ENCODE peak calls at places on chromosomes 12 and 14, in six cellular contexts. Q is right cardiac atrium; B is GM23338; L is upper lobe of left lung; G is CD8-positive, alpha-beta T cell; T is heart left ventricle. W is an unnamed sample. For H3K4me1, the result is how much of the 10 kb centered on the place peaks cover.

GRCh38 chr12:51357374-51358047 is 11.0 kb upstream of the CELA1 start:
- DNase-seq in Q (no peak), B (no peak), L (no peak), G (no peak), T (no peak), W (no peak)

GRCh38 chr12:41437578-41437977 is 249.5 kb downstream of the PDZRN4 start:
- DNase-seq in Q (no peak), B (no peak), L (no peak), G (no peak), T (no peak), W (no peak)

GRCh38 chr12:9925746-9926393 is 6.3 kb downstream of the CLEC2A start:
- DNase-seq in Q (no peak), B (peak), L (no peak), G (peak), T (no peak), W (no peak)

GRCh38 chr12:21559855-21560569 is 33.9 kb downstream of the SPX start:
- DNase-seq in Q (no peak), B (no peak), L (no peak), G (no peak), T (no peak), W (no peak)

GRCh38 chr14:104522926-104523545 is 56.5 kb upstream of the C14orf180 start:
- DNase-seq in Q (no peak), B (no peak), L (no peak), G (no peak), T (no peak), W (no peak)

GRCh38 chr14:101903111-101903561 is 61.2 kb upstream of the DYNC1H1 start:
- DNase-seq in Q (peak), B (no peak), L (no peak), G (no peak), T (peak), W (no peak)

GRCh38 chr14:55267816-55268215 is 3.4 kb upstream of the FBXO34 start:
- DNase-seq in Q (no peak), B (no peak), L (peak), G (no peak), T (no peak), W (no peak)

GRCh38 chr14:75303415-75303814 is 24.8 kb downstream of the FOS start:
- DNase-seq in Q (no peak), B (peak), L (peak), G (no peak), T (peak), W (no peak)

GRCh38 chr12:52774629-52775250 is 2.4 kb downstream of the KRT76 start:
- DNase-seq in Q (no peak), B (no peak), L (no peak), G (no peak), T (no peak), W (no peak)

GRCh38 chr14:69335421-69335820 is 62.7 kb downstream of the ERH start:
- DNase-seq in Q (no peak), B (no peak), L (no peak), G (no peak), T (no peak), W (no peak)

GRCh38 chr14:75247286-75247922 is 31.2 kb upstream of the FOS start:
- DNase-seq in Q (no peak), B (no peak), L (no peak), G (peak), T (no peak), W (peak)

GRCh38 chr14:38105106-38105702 is 102.5 kb upstream of the SSTR1 start:
- DNase-seq in Q (no peak), B (no peak), L (no peak), G (no peak), T (no peak), W (no peak)

GRCh38 chr14:92507174-92507768 is 6.3 kb upstream of the RIN3 start:
- DNase-seq in Q (peak), B (no peak), L (peak), G (no peak), T (no peak), W (peak)

GRCh38 chr14:39897657-39898056 is 465.4 kb upstream of the FBXO33 start:
- DNase-seq in Q (no peak), B (no peak), L (no peak), G (no peak), T (no peak), W (no peak)

GRCh38 chr12:82625523-82625922 is 61.2 kb upstream of the TMTC2 start:
- DNase-seq in Q (no peak), B (peak), L (no peak), G (no peak), T (no peak), W (no peak)

GRCh38 chr14:49621114-49621881 is 699 bp downstream of the MGAT2 start:
- DNase-seq in Q (peak), B (peak), L (peak), G (peak), T (peak), W (peak)

GRCh38 chr12:102629262-102629888 is 149.0 kb upstream of the IGF1 start:
- DNase-seq in Q (no peak), B (no peak), L (no peak), G (no peak), T (no peak), W (no peak)

GRCh38 chr14:23160924-23161522 is 22.4 kb downstream of the SLC7A8 start:
- DNase-seq in Q (peak), B (peak), L (peak), G (no peak), T (peak), W (no peak)

GRCh38 chr14:37625597-37626595 is 30.5 kb downstream of the TTC6 start:
- DNase-seq in Q (no peak), B (no peak), L (no peak), G (no peak), T (no peak), W (no peak)

GRCh38 chr12:55938826-55939501 is 8.0 kb downstream of the DGKA start:
- DNase-seq in Q (no peak), B (no peak), L (no peak), G (no peak), T (no peak), W (no peak)

GRCh38 chr12:25787701-25788100 is 170.8 kb upstream of the RASSF8 start:
- DNase-seq in Q (no peak), B (no peak), L (no peak), G (no peak), T (no peak), W (no peak)

GRCh38 chr12:106179086-106179485 is 40.3 kb upstream of the NUAK1 start:
- DNase-seq in Q (no peak), B (no peak), L (no peak), G (no peak), T (no peak), W (no peak)

GRCh38 chr12:46743471-46743870 is 82.3 kb downstream of the SLC38A4 start:
- DNase-seq in Q (no peak), B (no peak), L (no peak), G (no peak), T (no peak), W (no peak)

GRCh38 chr12:26832817-26833691 is at the start of gene ITPR2:
- DNase-seq in Q (peak), B (peak), L (peak), G (peak), T (peak), W (peak)

GRCh38 chr12:44511289-44511688 is 364.8 kb downstream of the NELL2 start:
- DNase-seq in Q (no peak), B (no peak), L (no peak), G (no peak), T (no peak), W (no peak)

GRCh38 chr12:89369166-89369565 is 16.9 kb upstream of the DUSP6 start:
- DNase-seq in Q (no peak), B (no peak), L (no peak), G (no peak), T (no peak), W (no peak)

GRCh38 chr12:83102499-83102898 is 415.8 kb downstream of the TMTC2 start:
- DNase-seq in Q (no peak), B (no peak), L (no peak), G (no peak), T (no peak), W (no peak)

GRCh38 chr12:21906919-21907642 is 34.1 kb downstream of the ABCC9 start:
- DNase-seq in Q (no peak), B (no peak), L (no peak), G (no peak), T (no peak), W (no peak)

GRCh38 chr14:22510527-22511110 is 78.4 kb downstream of the DAD1 start:
- DNase-seq in Q (no peak), B (no peak), L (no peak), G (no peak), T (no peak), W (no peak)

GRCh38 chr14:102008891-102009290 is 44.5 kb downstream of the DYNC1H1 start:
- DNase-seq in Q (no peak), B (no peak), L (no peak), G (no peak), T (no peak), W (no peak)

GRCh38 chr14:104705340-104706047 is 16.1 kb downstream of the INF2 start:
- DNase-seq in Q (no peak), B (no peak), L (no peak), G (no peak), T (no peak), W (no peak)

GRCh38 chr12:30019386-30020140 is 235.8 kb upstream of the TMTC1 start:
- DNase-seq in Q (no peak), B (no peak), L (no peak), G (no peak), T (no peak), W (no peak)

GRCh38 chr12:32901553-32901952 is 5.0 kb upstream of the PKP2 start:
- DNase-seq in Q (no peak), B (no peak), L (no peak), G (no peak), T (no peak), W (no peak)

GRCh38 chr14:90850487-90850886 is 34.3 kb upstream of the TTC7B start:
- DNase-seq in Q (no peak), B (peak), L (no peak), G (no peak), T (no peak), W (no peak)

GRCh38 chr14:100748944-100749343 is 22.3 kb downstream of the DLK1 start:
- DNase-seq in Q (no peak), B (peak), L (peak), G (no peak), T (peak), W (no peak)

GRCh38 chr14:100815478-100816285 is 10.2 kb upstream of the MEG3 start:
- DNase-seq in Q (no peak), B (no peak), L (no peak), G (no peak), T (no peak), W (no peak)

GRCh38 chr14:78959674-78960264 is 789.6 kb downstream of the NRXN3 start:
- DNase-seq in Q (peak), B (peak), L (peak), G (peak), T (peak), W (peak)

DNA sequence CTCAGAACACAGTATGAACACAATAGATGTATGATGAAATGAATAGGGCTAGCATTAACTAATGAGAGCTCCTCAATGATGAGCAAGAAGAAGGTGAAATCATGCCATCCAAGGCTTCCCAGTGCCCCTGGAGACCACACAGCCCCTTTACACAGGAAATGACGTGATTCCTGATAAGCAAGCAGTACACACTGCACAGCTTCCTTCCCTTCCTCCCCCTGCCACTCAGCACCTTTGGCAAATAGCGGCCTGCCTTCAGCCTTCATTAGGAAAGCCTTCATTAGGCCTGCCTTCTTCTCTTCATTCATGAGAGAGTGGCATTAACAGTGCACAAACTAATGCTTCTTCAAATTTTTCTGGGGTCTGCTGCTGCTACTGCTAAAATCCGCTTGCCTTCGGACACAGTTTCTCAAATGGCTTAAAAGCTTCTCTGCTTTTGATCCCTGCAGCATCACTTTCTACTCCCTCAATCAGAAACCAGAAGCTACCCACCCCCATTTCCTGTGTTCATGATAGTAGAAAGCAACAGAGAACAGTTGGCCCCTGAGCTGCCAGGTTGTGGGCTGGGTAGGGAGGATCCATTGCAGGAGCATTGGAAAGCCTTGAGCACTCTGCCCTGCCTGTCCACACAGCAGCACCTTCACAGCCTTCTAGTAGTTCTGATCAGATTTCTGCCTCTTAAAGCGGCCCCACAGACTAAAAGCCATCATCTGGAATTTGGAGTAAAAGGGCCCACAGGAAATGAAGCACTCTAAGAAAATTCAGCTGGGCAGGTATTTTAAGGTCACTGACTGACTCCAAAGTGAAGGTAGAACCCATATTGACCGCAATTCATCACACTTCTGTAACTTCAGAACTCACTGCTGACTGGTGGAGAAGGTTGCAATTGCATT is 103.8 kb upstream of the ETV6 start:
- DNase-seq in Q (no peak), B (peak), L (no peak), G (peak), T (no peak), W (no peak)
- H3K4me3 ChIP-seq in Q (no peak), B (no peak), L (no peak), G (peak), T (no peak), W (no peak)

GRCh38 chr12:116159593-116159992 is 117.9 kb downstream of the MED13L start:
- DNase-seq in Q (no peak), B (no peak), L (no peak), G (no peak), T (no peak), W (no peak)
- H3K4me1 ChIP-seq in Q (under half), B (half or more), L (under half), G (under half), T (under half), W (under half)

DNA sequence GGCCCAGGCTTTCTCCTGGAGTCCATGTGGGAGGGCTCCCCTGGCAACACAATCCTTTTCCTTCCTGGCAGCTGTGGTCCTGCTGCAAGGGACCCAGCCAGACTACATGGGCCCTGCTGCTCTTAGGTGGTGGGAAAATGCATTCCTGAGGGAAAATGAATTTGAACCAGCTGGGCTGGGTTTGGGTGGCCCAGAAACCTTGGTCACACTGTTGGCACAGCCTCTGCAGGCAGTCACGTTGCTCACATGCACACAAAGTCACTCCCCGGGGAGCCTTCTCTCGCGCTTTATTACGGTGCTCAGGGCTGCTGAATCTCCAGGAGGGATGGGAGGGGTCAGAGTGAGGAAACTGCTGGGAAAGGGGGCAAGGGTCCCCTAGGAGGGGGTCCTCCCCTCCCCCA is 17.2 kb downstream of the PLEKHG3 start:
- DNase-seq in Q (peak), B (no peak), L (no peak), G (no peak), T (peak), W (peak)
- H3K4me3 ChIP-seq in Q (no peak), B (no peak), L (no peak), G (no peak), T (no peak), W (no peak)

DNA sequence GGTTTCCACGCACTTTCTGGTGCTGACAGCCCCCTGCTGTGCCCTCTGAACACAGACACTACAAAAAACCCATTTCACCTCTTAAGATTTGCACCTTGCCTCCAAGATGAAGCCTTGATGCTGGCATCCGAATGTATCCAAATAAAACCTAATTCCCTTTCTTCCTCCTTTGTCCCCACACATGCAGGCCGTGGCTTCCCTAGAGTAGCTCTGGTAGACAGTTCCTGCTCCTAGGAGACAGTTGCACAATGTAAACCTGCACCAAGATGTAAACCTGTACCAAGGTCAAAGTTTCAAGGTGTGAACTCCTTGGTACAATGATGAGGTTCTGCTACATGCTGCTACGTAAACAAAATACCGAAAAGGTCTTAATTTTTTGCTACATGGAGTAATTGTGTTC is 630 bp upstream of the ABHD12B start:
- DNase-seq in Q (no peak), B (no peak), L (no peak), G (no peak), T (no peak), W (no peak)
- H3K4me1 ChIP-seq in Q (under half), B (under half), L (under half), G (under half), T (under half), W (under half)

GRCh38 chr12:54016478-54016964 is 7.7 kb downstream of the HOXC8 start:
- DNase-seq in Q (no peak), B (no peak), L (no peak), G (no peak), T (no peak), W (peak)

GRCh38 chr12:54017845-54018607 is 9.2 kb downstream of the HOXC8 start:
- DNase-seq in Q (peak), B (peak), L (peak), G (peak), T (peak), W (peak)

GRCh38 chr12:54016051-54016450 is 7.3 kb downstream of the HOXC8 start:
- DNase-seq in Q (no peak), B (no peak), L (no peak), G (no peak), T (no peak), W (no peak)

GRCh38 chr12:54018608-54018984 is 9.6 kb upstream of the HOXC6 start:
- DNase-seq in Q (peak), B (peak), L (no peak), G (no peak), T (no peak), W (no peak)

GRCh38 chr12:54017027-54017788 is 8.4 kb downstream of the HOXC8 start:
- DNase-seq in Q (no peak), B (peak), L (no peak), G (no peak), T (no peak), W (no peak)
- H3K4me3 ChIP-seq in Q (peak), B (peak), L (no peak), G (peak), T (peak), W (no peak)

GRCh38 chr14:77037886-77038511 is 9.5 kb upstream of the IRF2BPL start:
- DNase-seq in Q (peak), B (peak), L (peak), G (peak), T (peak), W (peak)

GRCh38 chr14:77035267-77035666 is 6.8 kb upstream of the IRF2BPL start:
- DNase-seq in Q (no peak), B (no peak), L (no peak), G (no peak), T (no peak), W (no peak)

GRCh38 chr14:77039285-77040058 is 11.0 kb upstream of the IRF2BPL start:
- DNase-seq in Q (no peak), B (no peak), L (no peak), G (no peak), T (no peak), W (no peak)

GRCh38 chr14:77036484-77037337 is 8.2 kb upstream of the IRF2BPL start:
- DNase-seq in Q (no peak), B (no peak), L (no peak), G (no peak), T (no peak), W (no peak)

DNA sequence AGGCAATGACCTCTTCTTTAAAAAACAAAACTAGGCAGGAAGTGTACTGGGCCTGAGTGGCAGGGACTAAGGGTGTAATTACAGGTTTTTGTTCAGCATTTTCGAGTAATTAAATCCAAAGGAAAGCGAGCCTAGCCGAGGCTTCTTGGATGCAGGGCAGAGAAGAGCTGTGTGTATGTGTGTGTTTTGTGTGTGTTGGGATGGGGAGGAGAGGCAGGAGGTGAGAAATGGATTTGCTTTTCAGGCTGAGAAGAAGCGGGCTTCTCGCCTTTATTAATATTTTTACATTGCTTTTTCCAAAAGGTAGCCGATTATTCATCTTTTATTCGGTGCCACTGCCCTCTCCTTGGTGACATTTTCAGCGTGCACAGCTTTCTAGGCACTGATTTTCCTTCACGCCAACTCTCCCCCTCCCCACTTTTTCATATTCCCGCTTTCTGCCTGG is 8.9 kb upstream of the IRF2BPL start:
- DNase-seq in Q (no peak), B (no peak), L (no peak), G (no peak), T (no peak), W (no peak)
- H3K4me1 ChIP-seq in Q (under half), B (half or more), L (half or more), G (half or more), T (under half), W (under half)

GRCh38 chr12:2892246-2892645 is 1.6 kb downstream of the TULP3 start:
- DNase-seq in Q (no peak), B (no peak), L (no peak), G (no peak), T (no peak), W (no peak)

GRCh38 chr12:2894961-2895360 is 4.3 kb downstream of the TULP3 start:
- DNase-seq in Q (no peak), B (peak), L (no peak), G (no peak), T (no peak), W (no peak)

GRCh38 chr12:2890388-2891239 is at the start of gene TULP3:
- DNase-seq in Q (peak), B (peak), L (peak), G (peak), T (peak), W (peak)

GRCh38 chr12:2891240-2892053 is 756 bp downstream of the TULP3 start:
- DNase-seq in Q (no peak), B (peak), L (peak), G (peak), T (peak), W (peak)

DNA sequence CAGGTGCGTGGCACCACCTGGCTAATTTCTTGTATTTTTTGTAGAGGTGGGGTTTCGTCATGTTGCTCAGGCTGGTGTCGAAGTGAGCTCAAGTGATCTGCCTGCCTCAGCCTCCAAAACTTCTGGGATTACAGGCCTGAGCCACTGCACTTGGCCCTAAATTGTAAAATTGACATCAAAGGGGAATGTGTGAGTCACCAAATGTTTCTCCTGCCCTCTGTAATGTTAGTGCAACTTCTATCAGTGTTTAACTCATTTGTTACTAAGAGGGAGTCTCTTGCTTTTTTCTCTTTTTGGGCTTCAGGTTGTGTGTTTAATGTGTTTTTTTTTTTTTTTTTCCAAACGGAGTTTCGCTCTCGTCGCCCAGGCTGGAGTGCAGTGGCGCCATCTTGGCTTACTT is 2.3 kb downstream of the TULP3 start:
- DNase-seq in Q (no peak), B (no peak), L (no peak), G (no peak), T (no peak), W (no peak)
- H3K4me3 ChIP-seq in Q (no peak), B (no peak), L (no peak), G (no peak), T (no peak), W (no peak)